ENCODE peak calls at places on chromosomes 2 and 18, in four cellular contexts. One of them, this sample, is unnamed.
A peak's percentile ranks its signal among the peaks of the same experiment; 100 is the strongest.

GRCh38 chr2:70371753-70372152 is 69.9 kb upstream of the FAM136A start:
- DNase-seq in PC-3: peak; percentile 78
- DNase-seq in prostate gland: no peak
- DNase-seq in OCI-LY7: no peak
- DNase-seq in this sample: no peak

GRCh38 chr2:175363719-175364118 is 182.2 kb upstream of the ATP5MC3 start:
- DNase-seq in prostate gland: no peak
- DNase-seq in PC-3: no peak
- DNase-seq in OCI-LY7: no peak
- DNase-seq in this sample: no peak

GRCh38 chr2:28610583-28611201 is 114.8 kb downstream of the PLB1 start:
- DNase-seq in PC-3: peak; percentile 99
- DNase-seq in OCI-LY7: no peak
- DNase-seq in prostate gland: peak; percentile 89
- DNase-seq in this sample: no peak

GRCh38 chr2:32135409-32135808 is 30.3 kb upstream of the SLC30A6 start:
- DNase-seq in PC-3: peak; percentile 89
- DNase-seq in prostate gland: no peak
- DNase-seq in OCI-LY7: peak; percentile 50
- DNase-seq in this sample: no peak

GRCh38 chr2:7193457-7193856 is 276.2 kb downstream of the RNF144A start:
- DNase-seq in OCI-LY7: no peak
- DNase-seq in PC-3: no peak
- DNase-seq in prostate gland: no peak
- DNase-seq in this sample: no peak

GRCh38 chr2:206442854-206443734 is at the start of gene ADAM23:
- DNase-seq in prostate gland: no peak
- DNase-seq in OCI-LY7: peak; percentile 14
- DNase-seq in PC-3: peak; percentile 12
- DNase-seq in this sample: peak; percentile 54

GRCh38 chr18:9738266-9738969 is 30.3 kb downstream of the RAB31 start:
- DNase-seq in OCI-LY7: no peak
- DNase-seq in PC-3: no peak
- DNase-seq in prostate gland: no peak
- DNase-seq in this sample: no peak

GRCh38 chr2:207241198-207241597 is 75.5 kb upstream of the KLF7 start:
- DNase-seq in prostate gland: no peak
- DNase-seq in PC-3: peak; percentile 56
- DNase-seq in OCI-LY7: no peak
- DNase-seq in this sample: no peak

GRCh38 chr2:61967262-61967661 is 61.8 kb downstream of the COMMD1 start:
- DNase-seq in PC-3: no peak
- DNase-seq in OCI-LY7: no peak
- DNase-seq in prostate gland: no peak
- DNase-seq in this sample: no peak

GRCh38 chr2:206201075-206201848 is 41.6 kb downstream of the EEF1B2 start:
- DNase-seq in PC-3: peak; percentile 32
- DNase-seq in OCI-LY7: no peak
- DNase-seq in prostate gland: no peak
- DNase-seq in this sample: no peak

GRCh38 chr2:51505533-51505932 is 473.6 kb upstream of the NRXN1 start:
- DNase-seq in prostate gland: no peak
- DNase-seq in OCI-LY7: no peak
- DNase-seq in PC-3: peak; percentile 23
- DNase-seq in this sample: no peak

GRCh38 chr2:12502759-12503158 is 214.0 kb upstream of the TRIB2 start:
- DNase-seq in PC-3: no peak
- DNase-seq in OCI-LY7: no peak
- DNase-seq in prostate gland: no peak
- DNase-seq in this sample: peak; percentile 7

GRCh38 chr2:36459725-36460137 is 104.2 kb downstream of the CRIM1 start:
- DNase-seq in PC-3: peak; percentile 81
- DNase-seq in OCI-LY7: no peak
- DNase-seq in prostate gland: no peak
- DNase-seq in this sample: no peak

GRCh38 chr2:176139621-176140020 is 10.1 kb downstream of the HOXD8 start:
- DNase-seq in OCI-LY7: no peak
- DNase-seq in prostate gland: no peak
- DNase-seq in PC-3: no peak
- DNase-seq in this sample: no peak

GRCh38 chr2:241307055-241307454 is 8.4 kb downstream of the HDLBP start:
- DNase-seq in PC-3: no peak
- DNase-seq in OCI-LY7: no peak
- DNase-seq in prostate gland: no peak
- DNase-seq in this sample: no peak

GRCh38 chr2:241310917-241311566 is 4.4 kb downstream of the HDLBP start:
- DNase-seq in OCI-LY7: peak; percentile 54
- DNase-seq in PC-3: no peak
- DNase-seq in prostate gland: no peak
- DNase-seq in this sample: no peak

GRCh38 chr2:241309684-241310117 is 5.8 kb downstream of the HDLBP start:
- DNase-seq in PC-3: no peak
- DNase-seq in OCI-LY7: peak; percentile 69
- DNase-seq in prostate gland: no peak
- DNase-seq in this sample: peak; percentile 51

GRCh38 chr2:241308267-241308666 is 7.2 kb downstream of the HDLBP start:
- DNase-seq in prostate gland: no peak
- DNase-seq in PC-3: no peak
- DNase-seq in OCI-LY7: no peak
- DNase-seq in this sample: no peak

GRCh38 chr2:241308832-241309500 is 6.5 kb downstream of the HDLBP start:
- DNase-seq in prostate gland: no peak
- DNase-seq in OCI-LY7: no peak
- DNase-seq in PC-3: no peak
- DNase-seq in this sample: no peak
- H3K4me1 ChIP-seq in prostate gland: no peaks in the 10 kb centered on the region
- H3K4me1 ChIP-seq in OCI-LY7: peaks cover 48% of the 10 kb centered on the region
- H3K4me1 ChIP-seq in PC-3: peaks cover 18% of the 10 kb centered on the region
- H3K4me1 ChIP-seq in this sample: peaks cover 77% of the 10 kb centered on the region

GRCh38 chr18:332007-332406 is 64.2 kb upstream of the THOC1 start:
- DNase-seq in OCI-LY7: no peak
- DNase-seq in PC-3: no peak
- DNase-seq in prostate gland: no peak
- DNase-seq in this sample: no peak
- H3K27ac ChIP-seq in OCI-LY7: no peak overlapping the region
- H3K27ac ChIP-seq in PC-3: no peak overlapping the region
- H3K27ac ChIP-seq in prostate gland: no peak overlapping the region
- H3K27ac ChIP-seq in this sample: no peak overlapping the region

DNA sequence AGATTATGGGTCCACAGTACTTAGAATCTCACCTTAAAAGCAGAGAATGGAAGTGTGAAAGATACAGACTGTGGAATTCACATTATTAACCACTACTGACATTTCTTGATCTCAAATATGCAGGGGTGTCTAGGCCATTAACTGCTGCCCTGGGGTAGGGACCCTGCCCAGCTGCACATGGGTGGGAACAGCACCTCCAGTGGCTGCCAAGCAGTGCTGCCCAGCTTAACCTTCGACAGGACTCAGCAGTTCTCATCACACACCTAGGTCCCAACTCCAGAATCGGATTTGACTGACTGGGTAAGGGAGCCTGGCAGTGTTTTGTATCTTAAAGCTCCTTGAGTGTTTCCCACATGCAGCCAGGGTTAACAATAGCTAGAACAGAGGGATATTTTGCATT is 14.9 kb downstream of the ERFE start:
- DNase-seq in PC-3: no peak
- DNase-seq in prostate gland: no peak
- DNase-seq in OCI-LY7: peak; percentile 18
- DNase-seq in this sample: no peak
- H3K36me3 ChIP-seq in PC-3: peaks cover 36% of the 10 kb centered on the region
- H3K36me3 ChIP-seq in prostate gland: no peaks in the 10 kb centered on the region
- H3K36me3 ChIP-seq in OCI-LY7: peaks cover 93% of the 10 kb centered on the region
- H3K36me3 ChIP-seq in this sample: peaks cover 75% of the 10 kb centered on the region

GRCh38 chr18:13262839-13263691 is 44.5 kb downstream of the LDLRAD4 start:
- DNase-seq in prostate gland: no peak
- DNase-seq in OCI-LY7: no peak
- DNase-seq in PC-3: no peak
- DNase-seq in this sample: no peak
- H3K4me1 ChIP-seq in prostate gland: peaks cover 23% of the 10 kb centered on the region
- H3K4me1 ChIP-seq in OCI-LY7: no peaks in the 10 kb centered on the region
- H3K4me1 ChIP-seq in PC-3: no peaks in the 10 kb centered on the region
- H3K4me1 ChIP-seq in this sample: peaks cover 54% of the 10 kb centered on the region